ENCODE peak calls at places on chromosomes 3 and 15, in nine cellular contexts. B is nephron progenitor cell, Z is IMR-90, L is tibial artery, A is GM20000, C is heart right ventricle, J is lower lobe of right lung, Y is RWPE1, E is WTC11. P is an unnamed sample.

GRCh38 chr3:52072020-52072419 is 15.6 kb upstream of the DUSP7 start:
- DNase-seq in B (no peak), Z (no peak), L (no peak), A (no peak), C (no peak), J (peak; percentile 66), Y (no peak), E (no peak), P (no peak)

GRCh38 chr15:85094685-85095084 is 113.0 kb downstream of the PDE8A start:
- DNase-seq in B (no peak), Z (peak; percentile 74), L (no peak), A (no peak), C (no peak), J (no peak), Y (no peak), E (no peak), P (peak; percentile 22)

GRCh38 chr3:4666078-4666477 is 172.9 kb downstream of the ITPR1 start:
- DNase-seq in B (no peak), Z (no peak), L (no peak), A (no peak), C (no peak), J (no peak), Y (no peak), E (no peak), P (no peak)

GRCh38 chr15:98207928-98208327 is 247.4 kb downstream of the ARRDC4 start:
- DNase-seq in B (no peak), Z (no peak), L (no peak), A (no peak), C (no peak), J (no peak), Y (no peak), E (no peak), P (no peak)

GRCh38 chr3:23944861-23945652 is at the start of gene NR1D2:
- DNase-seq in B (peak; percentile 88), Z (peak; percentile 73), L (peak; percentile 76), A (peak; percentile 92), C (peak; percentile 89), J (peak; percentile 89), Y (peak; percentile 71), E (peak; percentile 83), P (peak; percentile 75)

GRCh38 chr3:42214565-42215283 is 51.3 kb downstream of the CCK start:
- DNase-seq in B (no peak), Z (peak; percentile 68), L (no peak), A (peak; percentile 73), C (no peak), J (no peak), Y (no peak), E (no peak), P (no peak)

GRCh38 chr3:33597257-33597689 is 120.8 kb downstream of the CLASP2 start:
- DNase-seq in B (no peak), Z (no peak), L (no peak), A (no peak), C (no peak), J (no peak), Y (no peak), E (no peak), P (no peak)

GRCh38 chr3:33578325-33579180 is 138.3 kb upstream of the UBP1 start:
- DNase-seq in B (no peak), Z (peak; percentile 35), L (no peak), A (no peak), C (no peak), J (no peak), Y (peak; percentile 18), E (no peak), P (peak; percentile 76)

GRCh38 chr3:185460719-185461350 is 38.0 kb downstream of the TMEM41A start:
- DNase-seq in B (no peak), Z (peak; percentile 34), L (no peak), A (peak; percentile 9), C (no peak), J (no peak), Y (peak; percentile 45), E (no peak), P (peak; percentile 40)

GRCh38 chr3:37477275-37477674 is 302.9 kb upstream of the LRRFIP2 start:
- DNase-seq in B (no peak), Z (no peak), L (no peak), A (no peak), C (no peak), J (no peak), Y (no peak), E (no peak), P (no peak)

GRCh38 chr15:101549647-101550046 is 60.1 kb upstream of the PCSK6 start:
- DNase-seq in B (no peak), Z (no peak), L (no peak), A (no peak), C (no peak), J (no peak), Y (no peak), E (no peak), P (no peak)

GRCh38 chr3:40464339-40465110 is 7.4 kb downstream of the RPL14 start:
- DNase-seq in B (no peak), Z (no peak), L (no peak), A (no peak), C (no peak), J (no peak), Y (no peak), E (no peak), P (no peak)

GRCh38 chr3:66603161-66603611 is 102.4 kb upstream of the LRIG1 start:
- DNase-seq in B (no peak), Z (no peak), L (no peak), A (no peak), C (no peak), J (no peak), Y (peak; percentile 24), E (no peak), P (no peak)

GRCh38 chr15:77714023-77714422 is 81.3 kb upstream of the LINGO1 start:
- DNase-seq in B (no peak), Z (no peak), L (no peak), A (no peak), C (no peak), J (no peak), Y (no peak), E (no peak), P (no peak)

GRCh38 chr15:52552303-52552702 is 16.5 kb downstream of the ARPP19 start:
- DNase-seq in B (no peak), Z (no peak), L (no peak), A (no peak), C (no peak), J (no peak), Y (no peak), E (no peak), P (no peak)

GRCh38 chr3:170751083-170751893 is 118.7 kb downstream of the RPL22L1 start:
- DNase-seq in B (no peak), Z (peak; percentile 82), L (peak; percentile 54), A (no peak), C (peak; percentile 40), J (no peak), Y (peak; percentile 66), E (no peak), P (peak; percentile 90)

GRCh38 chr3:78741066-78741645 is 1026.6 kb downstream of the ROBO1 start:
- DNase-seq in B (no peak), Z (no peak), L (no peak), A (no peak), C (no peak), J (no peak), Y (no peak), E (no peak), P (peak; percentile 18)

GRCh38 chr3:67593761-67594234 is 60.6 kb downstream of the SUCLG2 start:
- DNase-seq in B (no peak), Z (peak; percentile 11), L (no peak), A (no peak), C (no peak), J (no peak), Y (no peak), E (peak; percentile 34), P (peak; percentile 69)

GRCh38 chr3:98521897-98522537 is 685 bp downstream of the CLDND1 start:
- DNase-seq in B (peak; percentile 32), Z (peak; percentile 68), L (peak; percentile 39), A (peak; percentile 42), C (peak; percentile 26), J (peak; percentile 44), Y (peak; percentile 59), E (peak; percentile 19), P (peak; percentile 77)

GRCh38 chr3:174862101-174862500 is 3.0 kb downstream of the NAALADL2 start:
- DNase-seq in B (no peak), Z (no peak), L (no peak), A (no peak), C (no peak), J (no peak), Y (peak; percentile 49), E (peak; percentile 57), P (no peak)
- TF ChIP-seq CTCF in B (no peak), Z (no peak), L (no peak), A (no peak), C (no peak), J (peak; percentile 32), Y (peak; percentile 26), E (no peak), P (no peak)

GRCh38 chr3:190621209-190621608 is 107.3 kb downstream of the IL1RAP start:
- DNase-seq in B (no peak), Z (no peak), L (no peak), A (no peak), C (no peak), J (no peak), Y (no peak), E (no peak), P (no peak)
- TF ChIP-seq CTCF in B (no peak), Z (no peak), L (no peak), A (no peak), C (no peak), J (no peak), Y (no peak), E (no peak), P (no peak)

GRCh38 chr3:64318001-64318400 is 92.7 kb upstream of the PRICKLE2 start:
- DNase-seq in B (no peak), Z (no peak), L (no peak), A (no peak), C (no peak), J (no peak), Y (no peak), E (no peak), P (no peak)

GRCh38 chr3:64316971-64317370 is 91.7 kb upstream of the PRICKLE2 start:
- DNase-seq in B (no peak), Z (peak; percentile 54), L (no peak), A (no peak), C (no peak), J (no peak), Y (peak; percentile 6), E (no peak), P (no peak)

GRCh38 chr3:64318670-64319271 is 93.5 kb upstream of the PRICKLE2 start:
- DNase-seq in B (no peak), Z (no peak), L (no peak), A (no peak), C (no peak), J (no peak), Y (no peak), E (no peak), P (no peak)

GRCh38 chr3:64321747-64322146 is 96.5 kb upstream of the PRICKLE2 start:
- DNase-seq in B (no peak), Z (peak; percentile 85), L (no peak), A (no peak), C (no peak), J (no peak), Y (peak; percentile 39), E (no peak), P (peak; percentile 89)

GRCh38 chr3:64319391-64319790 is 94.1 kb upstream of the PRICKLE2 start:
- DNase-seq in B (no peak), Z (no peak), L (no peak), A (no peak), C (no peak), J (no peak), Y (no peak), E (peak; percentile 60), P (no peak)
- TF ChIP-seq CTCF in B (no peak), Z (peak; percentile 22), L (no peak), A (no peak), C (no peak), J (no peak), Y (no peak), E (no peak), P (no peak)

GRCh38 chr3:126567696-126568438 is 9.1 kb upstream of the C3orf22 start:
- DNase-seq in B (no peak), Z (no peak), L (no peak), A (no peak), C (no peak), J (no peak), Y (peak; percentile 19), E (no peak), P (no peak)
- TF ChIP-seq CTCF in B (no peak), Z (no peak), L (no peak), A (no peak), C (no peak), J (no peak), Y (no peak), E (no peak), P (no peak)

P was measured in foreskin fibroblast.